ENCODE peak calls at places on chromosome 15, in five cellular contexts. One of them, this sample, is unnamed.
A peak's percentile ranks its signal among the peaks of the same experiment; 100 is the strongest.

GRCh38 chr15:31398677-31399260 is 72.1 kb downstream of the KLF13 start:
- DNase-seq in esophagus muscularis mucosa: no peak
- DNase-seq in GM23248: peak; percentile 54
- DNase-seq in GM12865: no peak
- DNase-seq in A549: no peak
- DNase-seq in this sample: peak; percentile 62

GRCh38 chr15:62506217-62506805 is 341.2 kb upstream of the C2CD4B start:
- DNase-seq in esophagus muscularis mucosa: no peak
- DNase-seq in GM23248: peak; percentile 76
- DNase-seq in GM12865: no peak
- DNase-seq in A549: peak; percentile 85
- DNase-seq in this sample: peak; percentile 69

GRCh38 chr15:64982472-64982871 is 7.2 kb downstream of the SPG21 start:
- DNase-seq in esophagus muscularis mucosa: no peak
- DNase-seq in GM23248: peak; percentile 48
- DNase-seq in GM12865: no peak
- DNase-seq in A549: no peak
- DNase-seq in this sample: no peak

GRCh38 chr15:56917652-56918045 is 795 bp upstream of the TCF12 start:
- DNase-seq in esophagus muscularis mucosa: no peak
- DNase-seq in GM23248: peak; percentile 56
- DNase-seq in GM12865: peak; percentile 46
- DNase-seq in A549: no peak
- DNase-seq in this sample: no peak

GRCh38 chr15:25346371-25346770 is 92.5 kb downstream of the UBE3A start:
- DNase-seq in esophagus muscularis mucosa: no peak
- DNase-seq in GM23248: no peak
- DNase-seq in GM12865: no peak
- DNase-seq in A549: no peak
- DNase-seq in this sample: no peak

GRCh38 chr15:48465410-48465809 is 134.2 kb downstream of the DUT start:
- DNase-seq in esophagus muscularis mucosa: no peak
- DNase-seq in GM23248: no peak
- DNase-seq in GM12865: no peak
- DNase-seq in A549: no peak
- DNase-seq in this sample: no peak

GRCh38 chr15:68376447-68377060 is 55.4 kb downstream of the ITGA11 start:
- DNase-seq in esophagus muscularis mucosa: peak; percentile 74
- DNase-seq in GM23248: no peak
- DNase-seq in GM12865: no peak
- DNase-seq in A549: no peak
- DNase-seq in this sample: no peak

GRCh38 chr15:97141360-97141759 is 810.9 kb downstream of the NR2F2 start:
- DNase-seq in esophagus muscularis mucosa: no peak
- DNase-seq in GM23248: no peak
- DNase-seq in GM12865: no peak
- DNase-seq in A549: no peak
- DNase-seq in this sample: no peak

GRCh38 chr15:75712668-75713337 is at the start of gene CSPG4:
- DNase-seq in esophagus muscularis mucosa: no peak
- DNase-seq in GM23248: peak; percentile 90
- DNase-seq in GM12865: no peak
- DNase-seq in A549: no peak
- DNase-seq in this sample: peak; percentile 79

GRCh38 chr15:42137461-42138261 is 18.8 kb downstream of the PLA2G4F start:
- DNase-seq in esophagus muscularis mucosa: no peak
- DNase-seq in GM23248: peak; percentile 81
- DNase-seq in GM12865: peak; percentile 41
- DNase-seq in A549: peak; percentile 47
- DNase-seq in this sample: no peak

GRCh38 chr15:23395832-23396231 is 41.3 kb downstream of the GOLGA8S start:
- DNase-seq in esophagus muscularis mucosa: no peak
- DNase-seq in GM23248: no peak
- DNase-seq in GM12865: no peak
- DNase-seq in A549: no peak
- DNase-seq in this sample: no peak

GRCh38 chr15:79901958-79902357 is 5.1 kb upstream of the MTHFS start:
- DNase-seq in esophagus muscularis mucosa: no peak
- DNase-seq in GM23248: no peak
- DNase-seq in GM12865: peak; percentile 83
- DNase-seq in A549: no peak
- DNase-seq in this sample: no peak

GRCh38 chr15:59531066-59531465 is 80.5 kb upstream of the GCNT3 start:
- DNase-seq in esophagus muscularis mucosa: no peak
- DNase-seq in GM23248: no peak
- DNase-seq in GM12865: no peak
- DNase-seq in A549: no peak
- DNase-seq in this sample: no peak

GRCh38 chr15:39859609-39860008 is 60.5 kb downstream of the GPR176 start:
- DNase-seq in esophagus muscularis mucosa: no peak
- DNase-seq in GM23248: no peak
- DNase-seq in GM12865: no peak
- DNase-seq in A549: no peak
- DNase-seq in this sample: no peak

GRCh38 chr15:91022075-91022831 is at the start of gene VPS33B:
- DNase-seq in esophagus muscularis mucosa: peak; percentile 93
- DNase-seq in GM23248: peak; percentile 88
- DNase-seq in GM12865: peak; percentile 92
- DNase-seq in A549: peak; percentile 91
- DNase-seq in this sample: peak; percentile 86

GRCh38 chr15:64614519-64614918 is 154.1 kb downstream of the ZNF609 start:
- DNase-seq in esophagus muscularis mucosa: no peak
- DNase-seq in GM23248: no peak
- DNase-seq in GM12865: no peak
- DNase-seq in A549: no peak
- DNase-seq in this sample: no peak

GRCh38 chr15:100929641-100930042 is 10.5 kb downstream of the LRRK1 start:
- DNase-seq in esophagus muscularis mucosa: peak; percentile 62
- DNase-seq in GM23248: no peak
- DNase-seq in GM12865: peak; percentile 44
- DNase-seq in A549: no peak
- DNase-seq in this sample: no peak

GRCh38 chr15:39429898-39430357 is 151.0 kb upstream of the THBS1 start:
- DNase-seq in esophagus muscularis mucosa: no peak
- DNase-seq in GM23248: peak; percentile 86
- DNase-seq in GM12865: peak; percentile 72
- DNase-seq in A549: peak; percentile 24
- DNase-seq in this sample: peak; percentile 2

GRCh38 chr15:52068004-52068403 is 44.6 kb downstream of the BCL2L10 start:
- DNase-seq in esophagus muscularis mucosa: peak; percentile 8
- DNase-seq in GM23248: peak; percentile 49
- DNase-seq in GM12865: no peak
- DNase-seq in A549: no peak
- DNase-seq in this sample: no peak

GRCh38 chr15:70030851-70031645 is 66.7 kb downstream of the TLE3 start:
- DNase-seq in esophagus muscularis mucosa: no peak
- DNase-seq in GM23248: no peak
- DNase-seq in GM12865: no peak
- DNase-seq in A549: no peak
- DNase-seq in this sample: no peak

GRCh38 chr15:84962975-84963374 is 18.7 kb upstream of the PDE8A start:
- DNase-seq in esophagus muscularis mucosa: no peak
- DNase-seq in GM23248: no peak
- DNase-seq in GM12865: no peak
- DNase-seq in A549: no peak
- DNase-seq in this sample: no peak

GRCh38 chr15:34241376-34242350 is 16.8 kb downstream of the EMC4 start:
- DNase-seq in esophagus muscularis mucosa: no peak
- DNase-seq in GM23248: peak; percentile 63
- DNase-seq in GM12865: peak; percentile 68
- DNase-seq in A549: peak; percentile 58
- DNase-seq in this sample: no peak

GRCh38 chr15:79872358-79873017 is 24.3 kb downstream of the MTHFS start:
- DNase-seq in esophagus muscularis mucosa: no peak
- DNase-seq in GM23248: peak; percentile 27
- DNase-seq in GM12865: peak; percentile 44
- DNase-seq in A549: peak; percentile 20
- DNase-seq in this sample: no peak

GRCh38 chr15:33022629-33023028 is 171.9 kb downstream of the FMN1 start:
- DNase-seq in esophagus muscularis mucosa: no peak
- DNase-seq in GM23248: peak; percentile 63
- DNase-seq in GM12865: no peak
- DNase-seq in A549: no peak
- DNase-seq in this sample: peak; percentile 75

GRCh38 chr15:35545316-35545824 is 595 bp downstream of the DPH6 start:
- DNase-seq in esophagus muscularis mucosa: no peak
- DNase-seq in GM23248: peak; percentile 67
- DNase-seq in GM12865: peak; percentile 63
- DNase-seq in A549: peak; percentile 55
- DNase-seq in this sample: peak; percentile 57

GRCh38 chr15:84764989-84765388 is 16.6 kb downstream of the ZNF592 start:
- DNase-seq in esophagus muscularis mucosa: no peak
- DNase-seq in GM23248: no peak
- DNase-seq in GM12865: no peak
- DNase-seq in A549: no peak
- DNase-seq in this sample: no peak

GRCh38 chr15:85672338-85673097 is 122.2 kb downstream of the KLHL25 start:
- DNase-seq in esophagus muscularis mucosa: no peak
- DNase-seq in GM23248: peak; percentile 73
- DNase-seq in GM12865: no peak
- DNase-seq in A549: no peak
- DNase-seq in this sample: no peak

GRCh38 chr15:43977072-43977884 is 150.5 kb downstream of the WDR76 start:
- DNase-seq in esophagus muscularis mucosa: no peak
- DNase-seq in GM23248: no peak
- DNase-seq in GM12865: peak; percentile 90
- DNase-seq in A549: no peak
- DNase-seq in this sample: no peak

GRCh38 chr15:72009207-72009606 is 108.7 kb downstream of the MYO9A start:
- DNase-seq in esophagus muscularis mucosa: no peak
- DNase-seq in GM23248: no peak
- DNase-seq in GM12865: no peak
- DNase-seq in A549: peak; percentile 44
- DNase-seq in this sample: no peak

GRCh38 chr15:38695249-38696119 is 130.9 kb upstream of the RASGRP1 start:
- DNase-seq in esophagus muscularis mucosa: no peak
- DNase-seq in GM23248: no peak
- DNase-seq in GM12865: peak; percentile 49
- DNase-seq in A549: no peak
- DNase-seq in this sample: no peak

GRCh38 chr15:38853608-38854007 is 289.0 kb upstream of the RASGRP1 start:
- DNase-seq in esophagus muscularis mucosa: no peak
- DNase-seq in GM23248: peak; percentile 54
- DNase-seq in GM12865: peak; percentile 61
- DNase-seq in A549: peak; percentile 42
- DNase-seq in this sample: peak; percentile 40

GRCh38 chr15:32671339-32672325 is 30.1 kb downstream of the SCG5 start:
- DNase-seq in esophagus muscularis mucosa: no peak
- DNase-seq in GM23248: peak; percentile 92
- DNase-seq in GM12865: no peak
- DNase-seq in A549: no peak
- DNase-seq in this sample: no peak

GRCh38 chr15:48579945-48580671 is 65.4 kb downstream of the FBN1 start:
- DNase-seq in esophagus muscularis mucosa: no peak
- DNase-seq in GM23248: peak; percentile 61
- DNase-seq in GM12865: no peak
- DNase-seq in A549: no peak
- DNase-seq in this sample: no peak

GRCh38 chr15:42107483-42107882 is 13.1 kb upstream of the PLA2G4D start:
- DNase-seq in esophagus muscularis mucosa: no peak
- DNase-seq in GM23248: peak; percentile 13
- DNase-seq in GM12865: peak; percentile 40
- DNase-seq in A549: no peak
- DNase-seq in this sample: peak; percentile 9

GRCh38 chr15:71103102-71103676 is 12.1 kb upstream of the THSD4 start:
- DNase-seq in esophagus muscularis mucosa: no peak
- DNase-seq in GM23248: peak; percentile 58
- DNase-seq in GM12865: peak; percentile 80
- DNase-seq in A549: peak; percentile 61
- DNase-seq in this sample: peak; percentile 43

DNA sequence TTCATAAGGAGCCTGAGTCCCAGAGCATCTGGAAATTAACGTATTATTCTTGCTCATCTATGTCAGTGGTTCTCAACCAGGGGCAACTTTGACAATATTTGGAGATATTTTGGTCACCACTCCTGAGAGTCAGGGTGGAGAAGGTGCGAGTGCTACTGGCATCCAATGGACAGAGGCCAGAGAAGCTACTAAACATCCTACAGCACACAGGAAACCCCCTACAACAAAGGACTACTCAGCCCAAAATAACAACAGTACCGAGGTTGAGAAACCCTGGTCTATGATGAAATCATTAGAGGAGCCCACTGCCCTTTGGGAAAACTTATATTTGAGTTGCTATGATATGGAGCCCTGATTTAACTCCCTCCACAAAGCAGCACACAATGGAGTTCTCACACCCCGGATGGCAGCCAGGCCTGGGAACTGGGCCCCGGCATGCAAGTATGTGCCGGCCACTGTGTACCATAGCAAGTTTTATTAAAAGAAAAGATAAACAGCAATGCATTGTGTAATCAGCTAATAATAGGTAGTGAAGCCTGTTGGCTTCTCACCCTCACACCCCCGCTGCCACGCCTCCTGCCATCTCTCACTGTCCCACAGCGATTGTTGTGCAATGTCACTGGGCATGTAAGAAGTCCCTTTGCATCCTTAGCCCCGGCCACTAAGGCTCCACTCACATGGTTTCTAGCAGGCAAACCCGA is 109.8 kb downstream of the AQP9 start:
- DNase-seq in esophagus muscularis mucosa: no peak
- DNase-seq in GM23248: no peak
- DNase-seq in GM12865: no peak
- DNase-seq in A549: no peak
- DNase-seq in this sample: no peak
- H3K4me3 ChIP-seq in esophagus muscularis mucosa: no peak overlapping the region
- H3K4me3 ChIP-seq in GM23248: no peak overlapping the region
- H3K4me3 ChIP-seq in GM12865: no peak overlapping the region
- H3K4me3 ChIP-seq in A549: no peak overlapping the region
- H3K4me3 ChIP-seq in this sample: no peak overlapping the region

GRCh38 chr15:98866503-98866902 is 141.1 kb downstream of the PGPEP1L start:
- DNase-seq in esophagus muscularis mucosa: no peak
- DNase-seq in GM23248: peak; percentile 73
- DNase-seq in GM12865: no peak
- DNase-seq in A549: peak; percentile 77
- DNase-seq in this sample: peak; percentile 62
- H3K4me3 ChIP-seq in esophagus muscularis mucosa: peak overlapping the region; percentile 47
- H3K4me3 ChIP-seq in GM23248: peak overlapping the region; percentile 47
- H3K4me3 ChIP-seq in GM12865: no peak overlapping the region
- H3K4me3 ChIP-seq in A549: peak overlapping the region; percentile 27
- H3K4me3 ChIP-seq in this sample: peak overlapping the region; percentile 55

GRCh38 chr15:96046620-96047240 is 283.8 kb upstream of the NR2F2 start:
- DNase-seq in esophagus muscularis mucosa: peak; percentile 39
- DNase-seq in GM23248: peak; percentile 77
- DNase-seq in GM12865: no peak
- DNase-seq in A549: no peak
- DNase-seq in this sample: peak; percentile 23
- H3K4me3 ChIP-seq in esophagus muscularis mucosa: no peak overlapping the region
- H3K4me3 ChIP-seq in GM23248: peak overlapping the region; percentile 55
- H3K4me3 ChIP-seq in GM12865: no peak overlapping the region
- H3K4me3 ChIP-seq in A549: no peak overlapping the region
- H3K4me3 ChIP-seq in this sample: no peak overlapping the region

GRCh38 chr15:82919231-82919886 is 33.2 kb downstream of the HOMER2 start:
- DNase-seq in esophagus muscularis mucosa: no peak
- DNase-seq in GM23248: no peak
- DNase-seq in GM12865: no peak
- DNase-seq in A549: peak; percentile 23
- DNase-seq in this sample: no peak
- H3K4me3 ChIP-seq in esophagus muscularis mucosa: no peak overlapping the region
- H3K4me3 ChIP-seq in GM23248: no peak overlapping the region
- H3K4me3 ChIP-seq in GM12865: no peak overlapping the region
- H3K4me3 ChIP-seq in A549: no peak overlapping the region
- H3K4me3 ChIP-seq in this sample: no peak overlapping the region

GRCh38 chr15:66515901-66516322 is 10.8 kb downstream of the ZWILCH start:
- DNase-seq in esophagus muscularis mucosa: no peak
- DNase-seq in GM23248: peak; percentile 40
- DNase-seq in GM12865: no peak
- DNase-seq in A549: no peak
- DNase-seq in this sample: peak; percentile 26
- H3K4me3 ChIP-seq in esophagus muscularis mucosa: no peak overlapping the region
- H3K4me3 ChIP-seq in GM23248: no peak overlapping the region
- H3K4me3 ChIP-seq in GM12865: no peak overlapping the region
- H3K4me3 ChIP-seq in A549: no peak overlapping the region
- H3K4me3 ChIP-seq in this sample: no peak overlapping the region